ENCODE peak calls at places on chromosomes 4 and X, in four cellular contexts. N is right lobe of liver, S is IMR-90, U is A549. J is an unnamed sample.

GRCh38 chr4:139647952-139648351 is 17.7 kb upstream of the MGST2 start:
- ATAC-seq in N (no peak), S (no peak), U (no peak), J (no peak)

GRCh38 chr4:37928421-37928820 is 31.8 kb upstream of the PTTG2 start:
- ATAC-seq in N (peak; percentile 74), S (no peak), U (no peak), J (no peak)

GRCh38 chr4:38753021-38753806 is 29.6 kb downstream of the TLR10 start:
- ATAC-seq in N (peak; percentile 63), S (peak; percentile 98), U (peak; percentile 59), J (peak; percentile 96)

GRCh38 chr4:52837716-52838558 is 24.2 kb upstream of the RASL11B start:
- ATAC-seq in N (no peak), S (peak; percentile 84), U (no peak), J (no peak)

GRCh38 chr4:26197018-26197779 is 123.6 kb upstream of the RBPJ start:
- ATAC-seq in N (no peak), S (peak; percentile 86), U (peak; percentile 35), J (no peak)

GRCh38 chrX:54785901-54786300 is 12.2 kb downstream of the ITIH6 start:
- ATAC-seq in N (peak; percentile 66), S (no peak), U (peak; percentile 84), J (no peak)

GRCh38 chr4:183142566-183143545 is 43.8 kb downstream of the WWC2 start:
- ATAC-seq in N (peak; percentile 97), S (peak; percentile 29), U (peak; percentile 78), J (peak; percentile 62)

GRCh38 chr4:6471303-6472007 is 959 bp downstream of the PPP2R2C start:
- ATAC-seq in N (no peak), S (no peak), U (peak; percentile 57), J (no peak)

GRCh38 chr4:118997601-118998000 is 108.9 kb downstream of the SYNPO2 start:
- ATAC-seq in N (no peak), S (peak; percentile 67), U (no peak), J (peak; percentile 79)

GRCh38 chrX:38561126-38561868 is at the start of gene TSPAN7:
- ATAC-seq in N (peak; percentile 88), S (peak; percentile 92), U (peak; percentile 86), J (peak; percentile 93)

GRCh38 chrX:30876367-30876766 is 12.7 kb downstream of the TAB3 start:
- ATAC-seq in N (peak; percentile 78), S (no peak), U (no peak), J (no peak)

GRCh38 chr4:157572951-157573350 is 352.4 kb downstream of the GRIA2 start:
- ATAC-seq in N (no peak), S (no peak), U (no peak), J (no peak)

GRCh38 chr4:6681191-6681590 is 12.5 kb upstream of the S100P start:
- ATAC-seq in N (peak; percentile 32), S (no peak), U (peak; percentile 65), J (no peak)

GRCh38 chr4:161604516-161605300 is 559.1 kb downstream of the FSTL5 start:
- ATAC-seq in N (no peak), S (no peak), U (no peak), J (no peak)

GRCh38 chr4:177159600-177159999 is 150.1 kb upstream of the NEIL3 start:
- ATAC-seq in N (no peak), S (no peak), U (no peak), J (no peak)

GRCh38 chr4:21205821-21206531 is 505.7 kb downstream of the PACRGL start:
- ATAC-seq in N (no peak), S (no peak), U (no peak), J (no peak)

GRCh38 chrX:144327515-144327914 is 443.6 kb downstream of the UBE2NL start:
- ATAC-seq in N (no peak), S (no peak), U (no peak), J (no peak)

GRCh38 chr4:175946472-175947116 is 119.0 kb upstream of the WDR17 start:
- ATAC-seq in N (peak; percentile 53), S (no peak), U (no peak), J (no peak)

GRCh38 chr4:89657931-89658700 is 178.8 kb downstream of the SNCA start:
- ATAC-seq in N (no peak), S (no peak), U (no peak), J (no peak)

GRCh38 chr4:90769251-90769650 is 642.1 kb downstream of the CCSER1 start:
- ATAC-seq in N (no peak), S (no peak), U (no peak), J (no peak)

GRCh38 chrX:13933352-13933751 is 96.3 kb downstream of the GEMIN8 start:
- ATAC-seq in N (no peak), S (no peak), U (no peak), J (no peak)

GRCh38 chrX:155755706-155756337 is 125.3 kb upstream of the VAMP7 start:
- ATAC-seq in N (no peak), S (no peak), U (no peak), J (no peak)

GRCh38 chrX:132940727-132941162 is 17.7 kb downstream of the HS6ST2 start:
- ATAC-seq in N (no peak), S (no peak), U (peak; percentile 65), J (no peak)

GRCh38 chr4:158814207-158814606 is 45.4 kb downstream of the FNIP2 start:
- ATAC-seq in N (peak; percentile 57), S (no peak), U (no peak), J (no peak)

GRCh38 chr4:183182873-183183725 is 84.0 kb downstream of the WWC2 start:
- ATAC-seq in N (peak; percentile 92), S (peak; percentile 86), U (peak; percentile 83), J (peak; percentile 48)

GRCh38 chr4:153518637-153519384 is 52.7 kb downstream of the TMEM131L start:
- ATAC-seq in N (peak; percentile 81), S (peak; percentile 68), U (no peak), J (no peak)

GRCh38 chrX:106168107-106168506 is at the start of gene PWWP3B:
- ATAC-seq in N (peak; percentile 81), S (no peak), U (peak; percentile 70), J (no peak)

DNA sequence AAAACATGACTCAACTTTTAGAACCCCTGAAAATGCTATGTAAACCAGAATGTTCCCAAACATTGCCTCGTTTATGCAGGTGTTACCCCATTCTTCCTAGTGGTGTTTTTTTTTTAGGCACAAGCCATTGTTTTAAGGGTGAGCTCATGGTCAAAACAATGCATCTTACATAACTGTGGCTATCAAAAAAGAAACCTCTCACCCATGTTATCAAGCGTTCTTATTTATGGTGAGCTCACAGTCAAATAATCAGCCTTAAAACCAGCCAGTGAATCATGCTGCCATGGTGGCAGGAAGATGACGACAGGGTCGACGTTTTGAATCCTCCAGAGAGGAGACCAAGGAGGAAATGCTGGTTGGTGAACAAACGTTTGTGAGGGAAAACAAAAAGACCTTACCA is 195.2 kb downstream of the KDR start:
- ATAC-seq in N (peak; percentile 71), S (no peak), U (no peak), J (peak; percentile 43)
- H3K4me3 ChIP-seq in N (no peak overlapping the region), S (no peak overlapping the region), U (no peak overlapping the region), J (no peak overlapping the region)

DNA sequence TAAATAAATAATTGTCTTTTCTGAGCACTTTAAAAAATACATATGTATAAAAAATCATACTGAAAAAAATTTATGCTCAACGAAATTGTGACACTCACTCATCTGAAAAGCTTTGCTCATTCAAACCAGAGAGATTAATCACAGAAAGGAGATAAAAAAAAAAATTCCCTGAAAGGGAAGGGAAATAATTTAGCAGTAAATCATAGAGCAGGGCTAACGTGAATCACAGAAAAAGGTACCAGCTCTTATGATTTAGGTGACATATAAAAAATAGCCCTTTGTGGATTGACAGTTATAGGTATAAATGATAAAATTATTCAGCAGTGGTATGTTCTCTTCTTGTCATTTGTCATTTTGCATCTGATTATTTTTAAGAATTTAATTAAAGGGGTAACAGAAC is 552.7 kb upstream of the TENM3 start:
- ATAC-seq in N (no peak), S (no peak), U (no peak), J (no peak)
- H3K4me1 ChIP-seq in N (no peaks in the 10 kb centered on the region), S (peaks cover 6% of the 10 kb centered on the region), U (no peaks in the 10 kb centered on the region), J (no peaks in the 10 kb centered on the region)

GRCh38 chrX:74551934-74552333 is 62.5 kb downstream of the RLIM start:
- ATAC-seq in N (no peak), S (no peak), U (no peak), J (no peak)
- TF ChIP-seq POLR2A in N (no peak), S (no peak), U (no peak), J (no peak)

DNA sequence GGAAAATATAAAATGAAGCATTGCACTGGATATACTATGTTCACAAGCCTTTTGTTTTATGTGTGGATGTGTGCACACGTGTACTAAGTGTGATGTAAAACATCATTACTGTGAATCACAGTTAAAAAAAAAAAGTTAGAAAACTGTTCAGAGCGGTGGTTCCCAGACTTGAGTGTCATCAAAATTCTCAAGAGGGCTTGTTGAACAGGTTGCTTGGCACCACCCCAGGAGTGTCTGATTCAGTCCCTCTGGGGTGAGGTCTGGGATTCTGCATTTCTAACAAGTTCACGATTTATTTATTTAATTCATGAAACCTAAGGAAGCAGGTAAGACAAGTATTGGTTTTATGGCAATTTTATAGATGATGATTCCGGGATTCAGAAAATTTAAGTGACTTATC is 1.8 kb downstream of the CENPU start:
- ATAC-seq in N (no peak), S (no peak), U (no peak), J (no peak)
- H3K4me3 ChIP-seq in N (no peak overlapping the region), S (no peak overlapping the region), U (no peak overlapping the region), J (no peak overlapping the region)